ENCODE peak calls at places on chromosomes 11 and 22, in four cellular contexts. S, H, D and X are unnamed samples.

GRCh38 chr11:65491614-65492386 is 7.0 kb upstream of the MALAT1 start:
- DNase-seq in H (peak; percentile 73), D (no peak), S (no peak), X (peak; percentile 57)

GRCh38 chr11:113289341-113290187 is 24.8 kb upstream of the TTC12 start:
- DNase-seq in S (peak; percentile 21), D (peak; percentile 33), H (peak; percentile 71), X (peak; percentile 81)

GRCh38 chr11:9179141-9179540 is 86.0 kb downstream of the DENND5A start:
- DNase-seq in D (no peak), S (no peak), H (no peak), X (no peak)

GRCh38 chr11:131600591-131600990 is 230.2 kb downstream of the NTM start:
- DNase-seq in H (no peak), D (no peak), S (no peak), X (no peak)

GRCh38 chr22:30392661-30393321 is 4.0 kb upstream of the SEC14L2 start:
- DNase-seq in H (no peak), D (no peak), S (no peak), X (no peak)

GRCh38 chr22:38107692-38108515 is 2.6 kb downstream of the BAIAP2L2 start:
- DNase-seq in S (peak; percentile 93), D (no peak), H (no peak), X (no peak)

GRCh38 chr11:1640076-1640946 is 10.7 kb downstream of the KRTAP5-5 start:
- DNase-seq in D (no peak), H (peak; percentile 79), S (peak; percentile 24), X (peak; percentile 74)

GRCh38 chr11:121687961-121688566 is 235.3 kb upstream of the SORL1-AS1 start:
- DNase-seq in D (no peak), S (no peak), H (no peak), X (peak; percentile 29)

GRCh38 chr22:48885919-48886305 is 941.8 kb downstream of the BRD1 start:
- DNase-seq in H (no peak), S (no peak), D (no peak), X (no peak)

GRCh38 chr22:42901790-42902508 is 44.9 kb upstream of the ARFGAP3 start:
- DNase-seq in S (no peak), H (peak; percentile 15), D (no peak), X (no peak)

GRCh38 chr11:100080401-100080800 is 606.7 kb upstream of the ARHGAP42 start:
- DNase-seq in S (no peak), H (no peak), D (no peak), X (no peak)

GRCh38 chr11:74672332-74672955 is 58.8 kb downstream of the CHRDL2 start:
- DNase-seq in S (no peak), H (peak; percentile 11), D (no peak), X (no peak)

GRCh38 chr11:82701847-82702520 is 31.7 kb downstream of the FAM181B start:
- DNase-seq in S (peak; percentile 37), D (no peak), H (peak; percentile 56), X (peak; percentile 63)

GRCh38 chr11:47466701-47467250 is 17.8 kb upstream of the RAPSN start:
- DNase-seq in H (no peak), D (no peak), S (no peak), X (no peak)

GRCh38 chr11:16632295-16633200 is 105.9 kb upstream of the C11orf58 start:
- DNase-seq in D (no peak), S (peak; percentile 50), H (no peak), X (no peak)

GRCh38 chr22:45441158-45441557 is 27.7 kb downstream of the RIBC2 start:
- DNase-seq in H (no peak), S (peak; percentile 71), D (no peak), X (peak; percentile 60)

GRCh38 chr11:34492806-34493414 is 20.7 kb downstream of the ELF5 start:
- DNase-seq in D (no peak), S (peak; percentile 68), H (peak; percentile 58), X (peak; percentile 57)

GRCh38 chr22:32413715-32414114 is 1.7 kb upstream of the RTCB start:
- DNase-seq in D (no peak), S (peak; percentile 24), H (no peak), X (no peak)

GRCh38 chr11:126727381-126727780 is 273.2 kb downstream of the KIRREL3 start:
- DNase-seq in H (no peak), D (no peak), S (no peak), X (no peak)

GRCh38 chr11:10818594-10818993 is 9.9 kb upstream of the EIF4G2 start:
- DNase-seq in S (no peak), H (no peak), D (no peak), X (no peak)

DNA sequence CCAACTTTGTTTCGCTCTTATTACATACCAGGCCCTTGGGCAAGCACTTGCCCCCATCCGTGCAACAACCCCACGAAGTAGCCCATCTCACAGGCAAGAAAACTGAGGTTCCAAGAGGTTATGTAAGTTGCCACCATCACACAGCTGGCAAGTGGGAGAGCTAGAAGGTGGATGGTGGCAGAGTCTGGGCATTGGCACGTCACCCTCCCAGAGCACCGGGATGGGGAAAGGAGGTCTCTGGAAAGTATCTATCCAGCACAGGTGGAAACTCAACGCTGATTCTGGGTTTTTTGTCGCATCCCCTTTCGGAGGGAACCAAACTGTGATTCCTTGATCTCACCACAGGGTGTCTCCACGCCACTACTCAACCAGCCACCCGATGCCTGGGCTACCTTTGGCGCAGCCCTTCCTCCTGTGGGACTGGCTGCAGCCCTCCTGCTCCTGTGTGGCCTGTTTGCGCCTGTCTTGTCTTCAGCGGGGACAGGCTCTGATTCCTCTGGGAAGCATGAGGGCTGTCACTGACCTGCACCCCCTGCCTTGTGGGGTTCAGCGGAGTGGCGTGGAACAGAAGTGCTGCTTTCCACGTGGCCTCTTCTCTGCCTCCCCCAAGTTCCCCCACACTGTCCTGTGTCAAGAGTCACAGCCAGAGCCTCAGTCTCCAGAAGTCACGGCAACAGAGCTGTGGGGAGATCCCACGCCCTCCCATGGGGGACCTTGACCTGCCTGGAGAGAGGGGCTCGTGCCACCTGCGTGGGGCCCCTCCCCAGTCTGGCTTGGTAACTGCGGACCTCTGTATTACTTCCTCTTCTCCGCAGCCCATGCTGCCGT is 34.4 kb upstream of the TRIM29 start:
- DNase-seq in H (peak; percentile 73), D (no peak), S (peak; percentile 63), X (peak; percentile 82)
- TF ChIP-seq ATF3 in H (no peak), D (no peak), S (no peak), X (no peak)

GRCh38 chr11:45771942-45772522 is 32.9 kb upstream of the SLC35C1 start:
- DNase-seq in D (no peak), H (peak; percentile 94), S (peak; percentile 50), X (peak; percentile 92)
- TF ChIP-seq CREM in D (no peak), H (no peak), S (no peak), X (no peak)

DNA sequence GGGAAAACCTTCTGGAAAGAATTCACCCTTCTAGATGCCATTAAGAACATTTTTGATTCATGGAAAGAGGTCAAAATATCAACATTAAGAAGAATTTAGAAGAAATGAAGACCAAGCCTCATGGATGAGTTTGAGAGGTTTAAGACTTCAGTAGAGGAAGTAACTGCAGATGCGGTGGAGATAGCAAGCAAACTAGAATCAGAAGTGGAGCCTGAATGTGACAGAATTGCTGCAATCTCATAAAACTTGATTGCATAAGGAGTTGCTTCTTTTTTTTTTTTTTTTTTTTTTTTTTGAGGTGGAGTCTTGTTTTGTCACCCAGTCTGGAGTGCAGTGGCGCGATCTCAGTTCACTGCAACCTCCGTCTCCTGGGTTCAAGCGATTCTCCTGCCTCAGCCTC is 51.6 kb downstream of the MS4A13 start:
- DNase-seq in H (no peak), S (no peak), D (no peak), X (no peak)
- TF ChIP-seq ATF3 in H (no peak), S (no peak), D (no peak), X (no peak)

GRCh38 chr22:39965749-39966148 is 5.6 kb downstream of the TMA7B start:
- DNase-seq in H (peak; percentile 72), D (no peak), S (no peak), X (no peak)

GRCh38 chr22:39959640-39960447 is at the start of gene TMA7B:
- DNase-seq in H (peak; percentile 54), D (no peak), S (no peak), X (peak; percentile 31)

GRCh38 chr22:39960791-39961746 is 872 bp downstream of the TMA7B start:
- DNase-seq in H (peak; percentile 74), S (no peak), D (peak; percentile 96), X (no peak)

GRCh38 chr22:39958916-39959639 is 1.1 kb upstream of the TMA7B start:
- DNase-seq in D (no peak), S (no peak), H (peak; percentile 27), X (no peak)

GRCh38 chr22:39962071-39962470 is 1.9 kb downstream of the TMA7B start:
- DNase-seq in S (no peak), H (no peak), D (no peak), X (no peak)
- TF ChIP-seq CREM in S (no peak), H (no peak), D (no peak), X (no peak)

DNA sequence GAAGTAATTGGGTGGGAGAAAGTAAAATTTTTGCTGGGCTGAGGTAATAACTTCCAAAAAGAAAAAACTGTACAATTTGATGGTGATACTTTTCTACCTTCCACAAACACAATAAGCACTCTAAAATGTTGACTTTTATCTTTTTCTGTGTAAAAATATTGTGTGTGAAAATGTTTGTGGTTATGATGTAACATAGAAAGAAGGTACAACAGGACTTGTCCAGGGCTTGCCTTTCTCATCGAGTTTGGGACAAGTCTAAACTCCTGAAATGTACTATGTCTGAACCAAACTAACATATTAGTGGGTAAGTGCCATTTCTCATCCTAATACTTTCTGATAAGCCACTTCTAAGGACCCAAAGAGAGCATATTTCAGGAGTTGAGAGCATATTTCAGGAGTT is 174.2 kb upstream of the PDGFD start:
- DNase-seq in D (no peak), H (no peak), S (no peak), X (no peak)
- TF ChIP-seq ATF3 in D (no peak), H (no peak), S (no peak), X (no peak)